ENCODE peak calls at places on chromosome 22, in four cellular contexts. Q is GM10248; Y is activated T-cell treated with anti-CD3 and anti-CD28 coated beads, Interleukin-2, amount 50 U/mL, for 24 hours; A is HFFc6. N is an unnamed sample.
A peak's percentile ranks its signal among the peaks of the same experiment; 100 is the strongest.

GRCh38 chr22:21978564-21979386 is 3.8 kb downstream of the TOP3B start:
- DNase-seq in A (no peak), Q (no peak), Y (no peak), N (no peak)

GRCh38 chr22:46131151-46131587 is 19.2 kb upstream of the PPARA start:
- DNase-seq in Y (no peak), Q (no peak), A (no peak), N (no peak)

GRCh38 chr22:46803031-46803880 is 40.8 kb downstream of the TBC1D22A start:
- DNase-seq in A (no peak), Y (peak; percentile 81), Q (peak; percentile 86), N (no peak)

GRCh38 chr22:19679476-19680099 is 34.7 kb upstream of the SEPTIN5 start:
- DNase-seq in Q (no peak), Y (peak; percentile 66), A (no peak), N (no peak)

GRCh38 chr22:45865561-45866397 is 111.2 kb downstream of the WNT7B start:
- DNase-seq in Y (no peak), A (no peak), Q (no peak), N (peak; percentile 58)

GRCh38 chr22:46147471-46148267 is 2.7 kb upstream of the PPARA start:
- DNase-seq in Y (no peak), Q (no peak), A (no peak), N (no peak)

GRCh38 chr22:46754110-46754799 is 8.2 kb upstream of the TBC1D22A start:
- DNase-seq in Q (peak; percentile 61), A (peak; percentile 98), Y (no peak), N (peak; percentile 98)

GRCh38 chr22:37192232-37192631 is 4.2 kb upstream of the C1QTNF6 start:
- DNase-seq in A (no peak), Y (no peak), Q (no peak), N (no peak)

GRCh38 chr22:22195265-22196017 is 49.1 kb upstream of the VPREB1 start:
- DNase-seq in Q (peak; percentile 87), A (peak; percentile 45), Y (peak; percentile 82), N (no peak)

GRCh38 chr22:17613280-17613679 is 15.3 kb downstream of the ATP6V1E1 start:
- DNase-seq in Q (no peak), A (no peak), Y (no peak), N (no peak)

GRCh38 chr22:38251355-38251720 is 21.5 kb downstream of the TMEM184B start:
- DNase-seq in Q (no peak), A (no peak), Y (no peak), N (no peak)

GRCh38 chr22:26897384-26897783 is 240.0 kb downstream of the MIAT start:
- DNase-seq in Q (no peak), Y (no peak), A (no peak), N (peak; percentile 9)

GRCh38 chr22:49202226-49202625 is 625.4 kb downstream of the BRD1 start:
- DNase-seq in Y (peak; percentile 5), A (no peak), Q (no peak), N (peak; percentile 40)

GRCh38 chr22:22838148-22838786 is 49.3 kb upstream of the IGLL5 start:
- DNase-seq in Q (no peak), A (no peak), Y (no peak), N (no peak)

GRCh38 chr22:26846645-26847044 is 189.3 kb downstream of the MIAT start:
- DNase-seq in Y (no peak), A (no peak), Q (no peak), N (no peak)

GRCh38 chr22:36839356-36840073 is 21.3 kb upstream of the NCF4 start:
- DNase-seq in Y (no peak), A (no peak), Q (no peak), N (no peak)

GRCh38 chr22:19477321-19478085 is 1.5 kb downstream of the UFD1 start:
- DNase-seq in Y (no peak), Q (no peak), A (no peak), N (no peak)

GRCh38 chr22:24555160-24555495 is 190 bp upstream of the GUCD1 start:
- DNase-seq in A (peak; percentile 98), Y (peak; percentile 100), Q (peak; percentile 100), N (peak; percentile 100)

GRCh38 chr22:46752286-46752685 is 10.2 kb upstream of the TBC1D22A start:
- DNase-seq in Q (no peak), A (no peak), Y (no peak), N (no peak)

GRCh38 chr22:19868773-19869471 is 14.2 kb upstream of the GNB1L start:
- DNase-seq in Y (peak; percentile 18), Q (no peak), A (no peak), N (no peak)